ENCODE peak calls at places on chromosomes 12 and 14, in six cellular contexts. A, M, T, I, P and X are unnamed samples.

GRCh38 chr14:58815781-58816297 is 178.1 kb downstream of the DACT1 start:
- DNase-seq in T (no peak), P (no peak), I (no peak), M (no peak), A (no peak), X (no peak)

GRCh38 chr12:1464925-1465324 is 129.5 kb downstream of the FBXL14 start:
- DNase-seq in A (no peak), P (no peak), T (no peak), I (no peak), M (no peak), X (no peak)

GRCh38 chr12:40224439-40225291 is at the start of gene LRRK2:
- DNase-seq in P (no peak), T (no peak), I (no peak), A (peak), M (peak), X (peak)

GRCh38 chr14:101665478-101666078 is 95.9 kb upstream of the PPP2R5C start:
- DNase-seq in P (no peak), I (peak), A (peak), M (peak), T (peak), X (peak)

GRCh38 chr12:68159681-68160304 is at the start of gene IFNG:
- DNase-seq in A (no peak), I (no peak), P (peak), T (no peak), M (no peak), X (no peak)

GRCh38 chr14:54314365-54315134 is 82.3 kb upstream of the CDKN3 start:
- DNase-seq in P (no peak), T (no peak), I (no peak), M (no peak), A (no peak), X (no peak)

GRCh38 chr12:121033625-121034349 is 5.3 kb downstream of the OASL start:
- DNase-seq in M (peak), P (peak), A (no peak), I (no peak), T (no peak), X (peak)

GRCh38 chr12:126117502-126117901 is 1052.3 kb downstream of the AACS start:
- DNase-seq in A (no peak), I (no peak), M (no peak), P (no peak), T (no peak), X (no peak)

GRCh38 chr14:44803239-44803905 is 158.4 kb downstream of the KLHL28 start:
- DNase-seq in I (peak), T (peak), P (peak), M (peak), A (peak), X (peak)

GRCh38 chr14:94341654-94342333 is 18.7 kb upstream of the SERPINA6 start:
- DNase-seq in T (no peak), P (no peak), M (no peak), A (no peak), I (no peak), X (peak)

GRCh38 chr14:76352639-76353281 is 23.2 kb upstream of the ESRRB start:
- DNase-seq in P (peak), M (peak), I (peak), A (peak), T (peak), X (peak)

GRCh38 chr12:53123578-53124351 is 20.5 kb downstream of the SOAT2 start:
- DNase-seq in T (no peak), I (no peak), P (no peak), M (no peak), A (no peak), X (no peak)

GRCh38 chr12:4518106-4518728 is 20.5 kb upstream of the RAD51AP1 start:
- DNase-seq in I (no peak), P (no peak), T (no peak), A (no peak), M (peak), X (no peak)

GRCh38 chr12:119369907-119370546 is 35.5 kb downstream of the CCDC60 start:
- DNase-seq in P (no peak), I (no peak), T (no peak), A (no peak), M (no peak), X (no peak)

GRCh38 chr12:69007166-69007857 is 74.3 kb upstream of the CPM start:
- DNase-seq in A (no peak), T (no peak), P (no peak), M (peak), I (no peak), X (peak)

GRCh38 chr14:33457617-33458016 is 493.3 kb downstream of the EGLN3 start:
- DNase-seq in T (no peak), A (no peak), P (no peak), M (no peak), I (no peak), X (no peak)

GRCh38 chr12:108623577-108623976 is 10.1 kb downstream of the SELPLG start:
- DNase-seq in P (no peak), A (no peak), T (no peak), M (no peak), I (no peak), X (no peak)

GRCh38 chr12:113880993-113881392 is 85.1 kb downstream of the RBM19 start:
- DNase-seq in M (no peak), P (no peak), I (no peak), A (no peak), T (no peak), X (no peak)

GRCh38 chr12:28883406-28883997 is 265.6 kb upstream of the FAR2 start:
- DNase-seq in P (no peak), A (no peak), T (no peak), M (no peak), I (peak), X (no peak)

GRCh38 chr14:92040431-92041040 is 677 bp upstream of the TRIP11 start:
- DNase-seq in A (peak), T (peak), M (peak), I (peak), P (peak), X (peak)

GRCh38 chr14:65834051-65834450 is 421.5 kb downstream of the FUT8 start:
- DNase-seq in T (no peak), P (no peak), A (no peak), I (no peak), M (no peak), X (no peak)

GRCh38 chr12:52380271-52380694 is 5.2 kb downstream of the KRT84 start:
- DNase-seq in P (no peak), I (no peak), T (no peak), A (peak), M (peak), X (peak)

GRCh38 chr14:99687284-99688209 is 3.4 kb downstream of the CYP46A1 start:
- DNase-seq in P (no peak), T (peak), A (no peak), M (no peak), I (peak), X (no peak)

GRCh38 chr14:30874999-30875787 is 834 bp downstream of the COCH start:
- DNase-seq in I (peak), A (peak), M (no peak), P (no peak), T (no peak), X (peak)
- TF ChIP-seq MYC in I (no peak), A (no peak), M (no peak), P (no peak), T (peak), X (no peak)

GRCh38 chr12:55823419-55823818 is 5.6 kb downstream of the ORMDL2 start:
- DNase-seq in I (no peak), P (no peak), T (peak), A (no peak), M (no peak), X (no peak)

GRCh38 chr12:55820679-55821078 is 2.8 kb downstream of the ORMDL2 start:
- DNase-seq in P (no peak), T (peak), A (no peak), M (peak), I (peak), X (peak)

GRCh38 chr12:55824726-55825125 is 4.7 kb downstream of the DNAJC14 start:
- DNase-seq in T (no peak), P (no peak), A (no peak), M (no peak), I (no peak), X (no peak)

GRCh38 chr12:55818886-55819285 is 1.0 kb downstream of the ORMDL2 start:
- DNase-seq in M (no peak), I (no peak), T (no peak), A (no peak), P (no peak), X (no peak)

DNA sequence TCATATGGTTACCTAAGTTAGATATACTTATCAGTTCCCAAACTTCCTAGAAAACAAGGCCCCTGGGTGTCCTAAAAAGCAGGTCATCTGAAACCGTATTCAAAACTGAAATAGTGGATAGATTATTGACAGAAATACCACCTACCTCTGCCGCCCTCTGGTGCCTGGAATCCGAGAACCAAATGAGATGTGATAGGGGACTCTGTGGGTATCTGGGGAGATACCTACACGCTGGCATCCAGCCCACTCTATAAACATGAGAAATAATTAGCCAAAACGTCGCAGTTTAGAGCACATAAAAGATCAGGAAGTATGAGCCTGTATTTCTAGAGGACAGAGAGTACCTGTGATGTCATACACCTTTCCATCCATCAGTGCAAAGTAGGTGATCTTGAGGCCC is 4.4 kb downstream of the ORMDL2 start:
- DNase-seq in P (no peak), I (no peak), T (peak), A (no peak), M (peak), X (no peak)
- TF ChIP-seq POLR2A in P (no peak), I (no peak), T (no peak), A (no peak), M (no peak), X (no peak)

GRCh38 chr12:11726659-11727058 is 77.2 kb downstream of the ETV6 start:
- DNase-seq in P (no peak), T (no peak), A (no peak), I (no peak), M (no peak), X (no peak)

GRCh38 chr12:11729008-11729407 is 79.5 kb downstream of the ETV6 start:
- DNase-seq in P (no peak), T (no peak), I (no peak), M (no peak), A (no peak), X (no peak)

GRCh38 chr12:11728154-11728755 is 78.8 kb downstream of the ETV6 start:
- DNase-seq in T (no peak), I (no peak), M (no peak), A (no peak), P (no peak), X (no peak)

GRCh38 chr12:11725616-11726015 is 76.1 kb downstream of the ETV6 start:
- DNase-seq in M (no peak), P (no peak), I (no peak), T (no peak), A (no peak), X (peak)

DNA sequence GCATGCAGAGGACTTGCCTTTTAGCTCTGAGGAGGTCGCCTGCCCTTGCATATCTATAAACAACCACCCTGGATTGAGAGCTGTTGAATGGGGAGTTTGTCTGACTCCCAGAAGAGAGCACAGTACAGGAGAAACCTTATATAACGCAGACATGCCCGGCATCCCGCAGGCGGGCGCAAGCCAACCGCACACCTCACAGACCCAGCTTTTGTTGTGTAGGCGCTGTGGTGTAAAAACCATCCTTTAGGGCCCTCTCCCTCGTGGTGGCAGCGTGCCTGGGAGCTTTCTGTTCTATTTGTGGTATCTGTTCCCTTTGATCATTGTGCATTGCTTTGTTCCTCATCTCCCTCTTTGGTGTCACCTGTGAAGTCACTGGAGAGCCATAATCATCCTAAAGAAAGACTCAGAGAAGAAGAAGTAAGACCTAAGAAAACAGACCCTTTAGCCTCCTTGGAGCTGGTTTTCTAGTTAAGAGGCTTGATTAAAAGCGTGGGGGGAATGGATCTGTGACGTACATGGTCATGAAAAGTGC is 77.7 kb downstream of the ETV6 start:
- DNase-seq in P (peak), I (no peak), T (peak), A (no peak), M (no peak), X (no peak)
- H3K4me3 ChIP-seq in P (peak), I (no peak), T (no peak), A (no peak), M (no peak), X (no peak)

GRCh38 chr12:76346798-76347420 is 1.3 kb downstream of the BBS10 start:
- DNase-seq in P (peak), I (peak), T (peak), A (peak), M (peak), X (peak)
- TF ChIP-seq MYC in P (no peak), I (no peak), T (no peak), A (no peak), M (no peak), X (no peak)

GRCh38 chr12:123264642-123265041 is 7.0 kb downstream of the CDK2AP1 start:
- DNase-seq in I (no peak), T (peak), P (no peak), A (no peak), M (peak), X (peak)

GRCh38 chr12:123265851-123266678 is 5.6 kb downstream of the CDK2AP1 start:
- DNase-seq in I (no peak), A (no peak), M (no peak), T (no peak), P (no peak), X (no peak)

GRCh38 chr12:123260081-123260480 is 11.6 kb downstream of the CDK2AP1 start:
- DNase-seq in P (no peak), I (no peak), T (no peak), M (no peak), A (no peak), X (no peak)

GRCh38 chr12:123261196-123261595 is 10.5 kb downstream of the CDK2AP1 start:
- DNase-seq in T (no peak), M (no peak), P (no peak), I (no peak), A (no peak), X (no peak)

GRCh38 chr12:123263196-123263817 is 8.3 kb downstream of the CDK2AP1 start:
- DNase-seq in M (no peak), I (no peak), P (no peak), T (no peak), A (no peak), X (no peak)
- TF ChIP-seq POLR2A in M (no peak), I (no peak), P (no peak), T (no peak), A (no peak), X (no peak)